ENCODE peak calls at places on chromosomes 16 and 17, in five cellular contexts. R is IMR-90, G is fibroblast of lung, S is neural progenitor cell, I is SK-N-SH. M is an unnamed sample.

GRCh38 chr17:81331527-81332043 is 36.5 kb upstream of the SLC38A10 start:
- DNase-seq in R (no peak), G (no peak), S (peak), I (peak), M (no peak)

GRCh38 chr16:75264531-75264998 is 13.1 kb upstream of the BCAR1 start:
- DNase-seq in R (peak), G (no peak), S (no peak), I (peak), M (no peak)

GRCh38 chr17:33750943-33751701 is 458.0 kb upstream of the ASIC2 start:
- DNase-seq in R (peak), G (peak), S (peak), I (peak), M (peak)

GRCh38 chr16:85178596-85178995 is 66.3 kb upstream of the CIBAR2 start:
- DNase-seq in R (no peak), G (no peak), S (no peak), I (no peak), M (no peak)

GRCh38 chr17:73232587-73233373 is 28.9 kb downstream of the CPSF4L start:
- DNase-seq in R (peak), G (peak), S (peak), I (no peak), M (peak)

GRCh38 chr17:58960068-58960467 is 146.6 kb downstream of the TRIM37 start:
- DNase-seq in R (peak), G (peak), S (no peak), I (no peak), M (peak)

GRCh38 chr17:82031885-82032627 is 578 bp downstream of the RAC3 start:
- DNase-seq in R (no peak), G (no peak), S (peak), I (peak), M (no peak)

GRCh38 chr17:74059471-74059870 is 144.0 kb upstream of the RPL38 start:
- DNase-seq in R (no peak), G (no peak), S (no peak), I (no peak), M (no peak)

GRCh38 chr16:74439685-74440084 is 18.4 kb upstream of the CLEC18B start:
- DNase-seq in R (no peak), G (no peak), S (no peak), I (no peak), M (no peak)

GRCh38 chr16:8668138-8668537 is 6.3 kb upstream of the ABAT start:
- DNase-seq in R (no peak), G (no peak), S (no peak), I (no peak), M (no peak)

GRCh38 chr16:68269793-68270192 is 5.5 kb downstream of the SLC7A6 start:
- DNase-seq in R (no peak), G (no peak), S (no peak), I (no peak), M (no peak)

GRCh38 chr16:74100405-74101316 is 196.0 kb upstream of the PSMD7 start:
- DNase-seq in R (no peak), G (no peak), S (peak), I (peak), M (no peak)

GRCh38 chr16:74201561-74201960 is 95.1 kb upstream of the PSMD7 start:
- DNase-seq in R (no peak), G (no peak), S (no peak), I (no peak), M (no peak)

GRCh38 chr17:44847581-44847980 is at the start of gene HIGD1B:
- DNase-seq in R (no peak), G (no peak), S (no peak), I (no peak), M (no peak)

GRCh38 chr17:65279456-65279855 is 142.3 kb downstream of the RGS9 start:
- DNase-seq in R (no peak), G (no peak), S (no peak), I (no peak), M (no peak)

GRCh38 chr17:44487170-44487569 is 16.0 kb downstream of the GPATCH8 start:
- DNase-seq in R (no peak), G (no peak), S (no peak), I (no peak), M (no peak)

GRCh38 chr17:80125656-80126448 is 21.1 kb downstream of the EIF4A3 start:
- DNase-seq in R (peak), G (peak), S (no peak), I (no peak), M (no peak)

GRCh38 chr16:23535901-23536300 is 21.2 kb downstream of the EARS2 start:
- DNase-seq in R (peak), G (peak), S (no peak), I (no peak), M (peak)

GRCh38 chr17:41531993-41532392 is 3.9 kb upstream of the KRT19 start:
- DNase-seq in R (no peak), G (no peak), S (no peak), I (no peak), M (no peak)
- H3K9ac ChIP-seq in R (no peak), G (no peak), S (no peak), I (no peak), M (no peak)

GRCh38 chr16:58121132-58121531 is 8.0 kb downstream of the CFAP20 start:
- DNase-seq in R (no peak), G (no peak), S (no peak), I (no peak), M (peak)
- H3K4me2 ChIP-seq in R (no peak), G (peak), S (peak), I (peak), M (peak)

DNA sequence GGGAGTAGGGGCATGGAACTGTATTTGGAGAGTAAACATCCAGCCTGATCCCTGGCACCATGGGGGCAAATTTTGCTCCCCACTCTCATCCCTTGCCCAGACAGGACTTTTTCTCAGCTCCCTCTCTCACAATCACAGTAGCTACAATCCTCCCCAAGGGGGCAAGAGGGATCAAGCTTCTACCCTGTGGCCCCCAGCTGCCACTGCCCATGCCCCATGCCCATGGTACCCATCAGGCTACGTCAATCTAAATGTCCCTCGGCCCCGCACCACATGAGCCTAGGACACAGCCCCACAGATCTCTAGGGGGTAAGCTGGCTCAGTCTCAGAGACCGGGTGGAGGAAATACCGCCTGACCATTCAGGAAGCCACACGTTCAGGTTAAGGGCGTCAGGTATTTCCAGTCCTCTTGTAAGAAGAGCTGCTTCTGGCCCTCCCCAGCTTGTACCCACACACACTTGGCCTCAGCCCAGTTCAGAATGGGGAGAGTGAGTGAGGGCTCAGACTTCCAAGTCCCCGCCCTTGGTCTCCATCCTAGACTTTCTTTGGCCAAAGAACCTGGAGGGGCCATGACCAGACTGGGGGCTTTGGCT is 1.8 kb downstream of the CACNB1 start:
- DNase-seq in R (no peak), G (peak), S (no peak), I (no peak), M (peak)
- H3K9ac ChIP-seq in R (no peak), G (no peak), S (no peak), I (peak), M (no peak)

GRCh38 chr16:2459647-2460390 is at the start of gene TEDC2:
- DNase-seq in R (peak), G (peak), S (peak), I (peak), M (peak)

GRCh38 chr16:2460391-2460713 is 443 bp downstream of the TEDC2 start:
- DNase-seq in R (no peak), G (no peak), S (no peak), I (no peak), M (no peak)

GRCh38 chr16:2460916-2461315 is 1.0 kb downstream of the TEDC2 start:
- DNase-seq in R (no peak), G (no peak), S (no peak), I (no peak), M (no peak)

GRCh38 chr16:2464333-2464732 is 4.4 kb downstream of the TEDC2 start:
- DNase-seq in R (no peak), G (no peak), S (no peak), I (no peak), M (no peak)

GRCh38 chr16:2462031-2462866 is 2.3 kb downstream of the TEDC2 start:
- DNase-seq in R (no peak), G (no peak), S (no peak), I (no peak), M (no peak)
- H3K4me2 ChIP-seq in R (no peak), G (no peak), S (no peak), I (no peak), M (no peak)

DNA sequence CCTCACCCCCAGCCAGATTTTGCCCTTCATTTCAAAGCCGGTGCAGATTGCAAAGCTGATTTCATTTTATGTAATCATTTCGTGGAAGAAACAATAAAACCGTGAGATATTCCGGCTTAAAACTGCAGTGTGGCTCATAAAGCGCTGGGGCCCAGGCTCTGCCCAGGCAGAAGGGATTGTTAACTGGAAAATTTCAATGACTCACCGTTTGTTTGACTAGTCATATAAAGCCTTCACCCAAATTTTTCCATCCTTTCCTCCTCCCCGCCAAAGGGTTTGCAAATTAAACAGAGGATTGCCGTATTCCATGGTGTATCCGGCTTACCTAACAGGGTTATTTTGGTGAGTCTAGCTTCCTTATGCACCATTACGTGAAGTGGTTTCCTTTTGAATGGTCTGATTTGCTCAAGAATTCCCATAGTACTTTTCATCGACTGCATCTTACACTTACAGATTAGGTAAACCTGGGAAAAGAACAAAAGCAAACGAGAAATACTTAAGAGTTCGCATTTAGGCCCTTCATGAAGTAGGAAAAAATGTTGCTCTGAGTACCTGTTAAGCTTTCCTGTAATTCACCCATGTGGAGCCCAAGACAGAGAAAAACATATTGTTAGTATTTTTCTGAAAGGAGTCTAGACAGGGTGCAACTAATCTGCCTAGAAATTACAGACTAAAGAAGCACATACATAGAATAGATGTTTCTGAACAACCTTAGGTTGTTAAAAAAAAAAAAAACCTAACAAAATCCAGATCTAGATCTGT is 949 bp upstream of the GSPT1 start:
- DNase-seq in R (peak), G (peak), S (no peak), I (no peak), M (peak)
- H3K9ac ChIP-seq in R (peak), G (no peak), S (no peak), I (peak), M (no peak)

DNA sequence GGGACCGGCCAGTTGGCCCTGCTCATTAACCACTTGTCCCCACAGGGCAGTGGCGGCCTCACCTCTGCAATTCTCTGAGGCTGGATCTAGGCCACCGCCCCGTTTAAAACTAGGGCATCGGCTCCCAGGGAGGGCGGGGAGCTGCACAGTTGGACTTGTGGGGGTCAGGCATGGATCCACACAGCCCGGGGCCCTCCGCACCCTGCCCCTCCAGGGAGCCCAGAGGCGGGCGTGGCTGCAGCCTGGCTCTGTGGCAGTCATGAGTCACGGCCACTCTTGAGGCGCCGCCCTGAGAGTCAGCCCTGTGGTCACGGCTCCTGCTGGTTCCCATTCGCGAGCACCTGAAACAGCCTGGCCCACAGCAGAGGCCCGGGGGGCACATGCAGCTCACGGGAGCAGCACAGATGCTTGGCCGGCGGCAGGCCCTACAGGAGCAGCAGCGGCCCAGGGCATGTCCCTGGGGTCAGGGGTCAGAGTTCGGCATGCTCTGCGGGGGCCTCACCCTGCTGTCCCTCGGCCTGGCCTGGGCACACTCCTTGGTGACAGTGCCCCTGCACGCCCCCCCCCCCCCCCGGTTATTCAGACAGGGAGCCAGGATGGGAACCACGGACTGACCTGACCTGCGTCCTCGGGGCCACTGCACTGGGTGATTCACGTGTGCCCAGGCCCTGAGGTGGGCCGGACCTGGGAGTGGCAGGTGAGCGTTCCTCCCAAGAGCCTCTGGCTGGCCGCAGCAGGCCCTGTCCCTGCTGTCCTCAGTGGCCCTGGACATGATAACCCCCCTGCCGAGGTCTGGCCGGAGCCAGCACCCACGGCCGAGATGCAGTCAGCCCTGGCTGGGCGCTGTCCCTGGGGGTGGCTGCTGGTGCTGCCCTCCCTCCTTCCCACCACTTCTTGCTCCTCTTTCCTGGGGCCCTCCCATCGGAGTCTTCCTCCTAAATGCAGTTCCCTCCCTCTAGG is 8.2 kb downstream of the CAPN15 start:
- DNase-seq in R (peak), G (peak), S (no peak), I (no peak), M (peak)
- H3K4me2 ChIP-seq in R (no peak), G (no peak), S (no peak), I (no peak), M (peak)